ENCODE peak calls at places on chromosomes 2 and 18, in seven cellular contexts. H is BE2C; V is heart right ventricle; S is cardiac muscle cell; I is neuronal stem cell; O is CD8-positive, alpha-beta T cell; J is left lung. C is an unnamed sample.
A peak's percentile ranks its signal among the peaks of the same experiment; 100 is the strongest.

GRCh38 chr2:120448427-120448826 is 102.5 kb downstream of the INHBB start:
- DNase-seq in H (no peak), V (no peak), S (no peak), I (no peak), O (no peak), J (no peak), C (no peak)

GRCh38 chr2:239595711-239596110 is 194.9 kb upstream of the HDAC4 start:
- DNase-seq in H (no peak), V (no peak), S (no peak), I (no peak), O (no peak), J (peak; percentile 28), C (no peak)

GRCh38 chr2:10389596-10389995 is 58.5 kb downstream of the ODC1 start:
- DNase-seq in H (no peak), V (no peak), S (no peak), I (no peak), O (no peak), J (no peak), C (no peak)

GRCh38 chr2:230410861-230411464 is 5.0 kb upstream of the SP100 start:
- DNase-seq in H (no peak), V (no peak), S (no peak), I (no peak), O (no peak), J (no peak), C (no peak)

GRCh38 chr2:143341478-143341877 is 212.3 kb downstream of the ARHGAP15 start:
- DNase-seq in H (no peak), V (no peak), S (no peak), I (no peak), O (no peak), J (no peak), C (no peak)

GRCh38 chr2:47620717-47621437 is 162.1 kb upstream of the MSH6 start:
- DNase-seq in H (no peak), V (no peak), S (peak; percentile 54), I (no peak), O (no peak), J (no peak), C (no peak)

GRCh38 chr2:182360012-182360662 is 66.7 kb downstream of the PDE1A start:
- DNase-seq in H (no peak), V (peak; percentile 11), S (no peak), I (no peak), O (no peak), J (no peak), C (no peak)

GRCh38 chr2:65901809-65902208 is 469.4 kb upstream of the SPRED2 start:
- DNase-seq in H (no peak), V (peak; percentile 15), S (no peak), I (no peak), O (no peak), J (no peak), C (no peak)

GRCh38 chr2:98691307-98691706 is 39.6 kb downstream of the MGAT4A start:
- DNase-seq in H (no peak), V (no peak), S (no peak), I (no peak), O (no peak), J (no peak), C (no peak)

GRCh38 chr2:236033462-236033861 is 134.7 kb downstream of the GBX2 start:
- DNase-seq in H (no peak), V (no peak), S (no peak), I (no peak), O (no peak), J (no peak), C (no peak)

GRCh38 chr2:171185941-171186340 is 25.2 kb upstream of the TLK1 start:
- DNase-seq in H (no peak), V (no peak), S (no peak), I (no peak), O (no peak), J (no peak), C (no peak)

GRCh38 chr2:101262142-101262541 is 9.5 kb downstream of the CNOT11 start:
- DNase-seq in H (no peak), V (no peak), S (no peak), I (no peak), O (no peak), J (no peak), C (no peak)

GRCh38 chr2:100237046-100237615 is 85.2 kb downstream of the LONRF2 start:
- DNase-seq in H (no peak), V (no peak), S (peak; percentile 55), I (no peak), O (no peak), J (no peak), C (no peak)

GRCh38 chr2:195320416-195320973 is 336.5 kb upstream of the SLC39A10 start:
- DNase-seq in H (no peak), V (no peak), S (no peak), I (no peak), O (no peak), J (no peak), C (no peak)

GRCh38 chr2:240993446-240994160 is 4.8 kb upstream of the SNED1 start:
- DNase-seq in H (peak; percentile 6), V (no peak), S (no peak), I (no peak), O (no peak), J (no peak), C (peak; percentile 5)

GRCh38 chr2:12402440-12403139 is 314.1 kb upstream of the TRIB2 start:
- DNase-seq in H (no peak), V (no peak), S (no peak), I (no peak), O (no peak), J (no peak), C (no peak)

GRCh38 chr2:8096484-8096883 is 585.4 kb upstream of the ID2 start:
- DNase-seq in H (no peak), V (no peak), S (no peak), I (no peak), O (no peak), J (no peak), C (no peak)

GRCh38 chr2:241777686-241778627 is 1.3 kb downstream of the GAL3ST2 start:
- DNase-seq in H (no peak), V (no peak), S (no peak), I (no peak), O (no peak), J (peak; percentile 67), C (no peak)

GRCh38 chr18:55384551-55385275 is 203.3 kb downstream of the TCF4 start:
- DNase-seq in H (peak; percentile 50), V (no peak), S (peak; percentile 47), I (no peak), O (no peak), J (no peak), C (peak; percentile 50)

GRCh38 chr18:27120246-27120645 is 64.9 kb downstream of the CHST9 start:
- DNase-seq in H (no peak), V (no peak), S (no peak), I (no peak), O (no peak), J (no peak), C (no peak)

GRCh38 chr2:213001285-213001910 is 150.0 kb downstream of the IKZF2 start:
- DNase-seq in H (no peak), V (no peak), S (no peak), I (no peak), O (no peak), J (no peak), C (no peak)

GRCh38 chr2:196101325-196101981 is 32.8 kb upstream of the DNAH7 start:
- DNase-seq in H (peak; percentile 10), V (no peak), S (no peak), I (no peak), O (no peak), J (no peak), C (no peak)

GRCh38 chr2:108619916-108620620 is 85.8 kb downstream of the LIMS1 start:
- DNase-seq in H (no peak), V (no peak), S (no peak), I (no peak), O (no peak), J (no peak), C (no peak)

GRCh38 chr2:236177967-236178909 is 10.1 kb upstream of the GBX2 start:
- DNase-seq in H (peak; percentile 78), V (peak; percentile 66), S (peak; percentile 79), I (peak; percentile 72), O (no peak), J (no peak), C (peak; percentile 89)

GRCh38 chr18:13105059-13105458 is 113.5 kb upstream of the LDLRAD4 start:
- DNase-seq in H (no peak), V (no peak), S (no peak), I (no peak), O (no peak), J (no peak), C (no peak)
- H3K36me3 ChIP-seq in H (peaks cover 13% of the 10 kb centered on the region), V (peaks cover 95% of the 10 kb centered on the region), S (peaks cover 46% of the 10 kb centered on the region), I (peaks cover 100% of the 10 kb centered on the region), O (peaks cover 37% of the 10 kb centered on the region), J (peaks cover 93% of the 10 kb centered on the region), C (peaks cover 67% of the 10 kb centered on the region)

GRCh38 chr2:88575630-88576029 is 51.6 kb downstream of the EIF2AK3 start:
- DNase-seq in H (no peak), V (no peak), S (no peak), I (no peak), O (no peak), J (no peak), C (no peak)
- H3K36me3 ChIP-seq in H (no peaks in the 10 kb centered on the region), V (peaks cover 100% of the 10 kb centered on the region), S (peaks cover 48% of the 10 kb centered on the region), I (peaks cover 86% of the 10 kb centered on the region), O (peaks cover 30% of the 10 kb centered on the region), J (peaks cover 92% of the 10 kb centered on the region), C (peaks cover 10% of the 10 kb centered on the region)

GRCh38 chr2:186675380-186675779 is 18.5 kb upstream of the FAM171B start:
- DNase-seq in H (no peak), V (no peak), S (no peak), I (no peak), O (no peak), J (no peak), C (no peak)

GRCh38 chr2:186669146-186669545 is 24.7 kb upstream of the FAM171B start:
- DNase-seq in H (no peak), V (no peak), S (no peak), I (no peak), O (no peak), J (no peak), C (no peak)

DNA sequence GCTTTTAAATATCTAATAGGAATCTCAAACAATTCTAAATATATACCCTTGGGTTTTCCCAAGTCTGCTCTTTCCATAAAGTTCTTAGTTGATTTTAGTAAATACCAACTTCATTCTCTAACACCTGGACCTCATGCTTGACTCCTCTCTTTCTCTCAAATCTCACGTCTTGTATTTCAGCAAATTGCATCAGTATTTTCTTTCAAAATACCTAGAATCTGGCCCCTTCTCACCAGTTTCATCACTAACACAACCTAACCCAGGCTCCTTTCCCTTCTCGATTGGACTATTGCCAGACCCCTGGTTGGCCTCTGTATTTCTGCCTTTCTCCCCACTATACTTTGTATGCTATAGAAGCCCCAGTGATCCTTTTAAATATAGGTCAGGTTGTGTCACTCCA is 23.0 kb upstream of the FAM171B start:
- DNase-seq in H (no peak), V (no peak), S (no peak), I (no peak), O (no peak), J (no peak), C (no peak)
- H3K36me3 ChIP-seq in H (peaks cover 4% of the 10 kb centered on the region), V (peaks cover 100% of the 10 kb centered on the region), S (peaks cover 82% of the 10 kb centered on the region), I (peaks cover 97% of the 10 kb centered on the region), O (no peaks in the 10 kb centered on the region), J (peaks cover 100% of the 10 kb centered on the region), C (peaks cover 40% of the 10 kb centered on the region)

DNA sequence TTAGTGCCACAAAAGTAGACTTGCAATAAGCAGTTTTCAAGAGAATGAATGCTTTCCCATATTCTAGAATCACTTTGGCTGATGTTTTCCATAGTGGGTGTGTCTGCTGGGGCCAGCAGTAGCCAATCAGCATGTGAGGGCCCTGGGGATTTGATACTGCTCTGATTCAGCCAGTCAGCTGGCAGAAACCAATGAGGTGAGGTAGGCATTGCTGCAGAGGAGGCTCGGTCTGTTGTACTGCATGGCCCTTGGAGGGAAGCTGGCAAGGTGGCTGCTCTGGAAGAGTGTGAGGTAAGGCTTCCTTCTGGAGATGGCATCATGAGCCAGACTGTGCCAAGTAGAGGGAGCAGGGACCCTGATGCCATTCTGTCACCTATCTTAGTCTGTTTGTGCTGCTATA is 22.7 kb downstream of the TMEM87B start:
- DNase-seq in H (peak; percentile 59), V (no peak), S (no peak), I (no peak), O (no peak), J (no peak), C (no peak)
- H3K36me3 ChIP-seq in H (no peaks in the 10 kb centered on the region), V (peaks cover 73% of the 10 kb centered on the region), S (peaks cover 10% of the 10 kb centered on the region), I (peaks cover 54% of the 10 kb centered on the region), O (peaks cover 19% of the 10 kb centered on the region), J (peaks cover 70% of the 10 kb centered on the region), C (peaks cover 4% of the 10 kb centered on the region)